ENCODE peak calls at places on chromosome 2, in six cellular contexts. One of them, this sample, is unnamed.

GRCh38 chr2:58812766-58813344 is 571.7 kb upstream of the FANCL start:
- DNase-seq in neuronal stem cell: no peak
- DNase-seq in mesendoderm: no peak
- DNase-seq in H9: no peak
- DNase-seq in H1: no peak
- DNase-seq in mesenchymal stem cell: no peak
- DNase-seq in this sample: no peak

GRCh38 chr2:236691799-236692167 is 122.2 kb downstream of the ACKR3 start:
- DNase-seq in neuronal stem cell: no peak
- DNase-seq in mesendoderm: peak; percentile 78
- DNase-seq in H9: no peak
- DNase-seq in H1: no peak
- DNase-seq in mesenchymal stem cell: peak; percentile 20
- DNase-seq in this sample: no peak

GRCh38 chr2:168194784-168195522 is 52.4 kb downstream of the STK39 start:
- DNase-seq in neuronal stem cell: no peak
- DNase-seq in mesendoderm: no peak
- DNase-seq in H9: no peak
- DNase-seq in H1: no peak
- DNase-seq in mesenchymal stem cell: no peak
- DNase-seq in this sample: peak; percentile 63

GRCh38 chr2:233242231-233242917 is 9.1 kb upstream of the ATG16L1 start:
- DNase-seq in neuronal stem cell: no peak
- DNase-seq in mesendoderm: no peak
- DNase-seq in H9: no peak
- DNase-seq in H1: no peak
- DNase-seq in mesenchymal stem cell: peak; percentile 20
- DNase-seq in this sample: peak; percentile 18

GRCh38 chr2:110732422-110733413 is at the start of gene ACOXL:
- DNase-seq in neuronal stem cell: no peak
- DNase-seq in mesendoderm: peak; percentile 78
- DNase-seq in H9: peak; percentile 91
- DNase-seq in H1: peak; percentile 68
- DNase-seq in mesenchymal stem cell: no peak
- DNase-seq in this sample: no peak

GRCh38 chr2:48738806-48739205 is 16.7 kb downstream of the LHCGR start:
- DNase-seq in neuronal stem cell: no peak
- DNase-seq in mesendoderm: no peak
- DNase-seq in H9: no peak
- DNase-seq in H1: no peak
- DNase-seq in mesenchymal stem cell: no peak
- DNase-seq in this sample: peak; percentile 87

GRCh38 chr2:124836415-124836814 is 811.3 kb downstream of the CNTNAP5 start:
- DNase-seq in neuronal stem cell: no peak
- DNase-seq in mesendoderm: peak; percentile 1
- DNase-seq in H9: no peak
- DNase-seq in H1: no peak
- DNase-seq in mesenchymal stem cell: peak; percentile 81
- DNase-seq in this sample: peak; percentile 77

GRCh38 chr2:9812945-9813311 is 30.3 kb upstream of the TAF1B start:
- DNase-seq in neuronal stem cell: no peak
- DNase-seq in mesendoderm: no peak
- DNase-seq in H9: no peak
- DNase-seq in H1: no peak
- DNase-seq in mesenchymal stem cell: no peak
- DNase-seq in this sample: no peak

GRCh38 chr2:131029812-131030211 is 63.4 kb downstream of the FAM168B start:
- DNase-seq in neuronal stem cell: no peak
- DNase-seq in mesendoderm: no peak
- DNase-seq in H9: no peak
- DNase-seq in H1: no peak
- DNase-seq in mesenchymal stem cell: no peak
- DNase-seq in this sample: no peak

DNA sequence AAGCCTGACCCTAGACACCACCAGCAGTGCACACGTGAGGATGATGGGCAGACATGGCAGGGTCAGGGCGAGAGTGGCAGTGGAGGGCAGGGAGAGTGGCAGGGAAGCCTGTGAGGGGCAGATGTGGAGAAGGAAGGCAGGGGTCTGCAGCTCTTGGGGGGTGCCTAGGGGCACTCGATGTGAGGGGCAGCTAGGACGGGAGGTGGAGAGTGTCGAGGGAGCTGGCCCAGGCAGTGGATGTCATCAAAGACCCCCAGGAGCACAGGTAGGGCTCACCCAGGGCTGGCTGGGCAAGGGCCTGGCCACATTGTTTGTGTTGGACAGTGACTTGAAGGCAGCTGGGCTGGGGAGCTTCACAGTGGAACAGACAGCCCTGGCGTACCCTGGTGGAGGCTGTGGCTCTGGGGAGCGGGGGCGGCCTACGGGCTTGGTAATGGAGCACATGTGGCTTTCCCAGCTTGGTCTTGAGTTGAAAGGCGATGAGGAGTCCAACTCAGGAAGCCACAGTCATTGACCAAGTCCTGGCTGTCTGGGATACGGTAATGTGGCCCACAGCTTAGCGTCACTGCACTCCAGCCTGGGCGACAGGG is 87.1 kb downstream of the RTP5 start:
- DNase-seq in neuronal stem cell: no peak
- DNase-seq in mesendoderm: no peak
- DNase-seq in H9: no peak
- DNase-seq in H1: no peak
- DNase-seq in mesenchymal stem cell: no peak
- DNase-seq in this sample: no peak
- H2BK15ac ChIP-seq in neuronal stem cell: no peak overlapping the region
- H2BK15ac ChIP-seq in mesendoderm: no peak overlapping the region
- H2BK15ac ChIP-seq in H9: no peak overlapping the region
- H2BK15ac ChIP-seq in H1: no peak overlapping the region
- H2BK15ac ChIP-seq in mesenchymal stem cell: no peak overlapping the region
- H2BK15ac ChIP-seq in this sample: no peak overlapping the region

GRCh38 chr2:56361844-56362243 is 178.1 kb downstream of the CCDC85A start:
- DNase-seq in neuronal stem cell: no peak
- DNase-seq in mesendoderm: no peak
- DNase-seq in H9: no peak
- DNase-seq in H1: no peak
- DNase-seq in mesenchymal stem cell: no peak
- DNase-seq in this sample: no peak

GRCh38 chr2:56357655-56358295 is 174.0 kb downstream of the CCDC85A start:
- DNase-seq in neuronal stem cell: no peak
- DNase-seq in mesendoderm: no peak
- DNase-seq in H9: no peak
- DNase-seq in H1: no peak
- DNase-seq in mesenchymal stem cell: no peak
- DNase-seq in this sample: peak; percentile 4
- H2BK15ac ChIP-seq in neuronal stem cell: no peak overlapping the region
- H2BK15ac ChIP-seq in mesendoderm: no peak overlapping the region
- H2BK15ac ChIP-seq in H9: no peak overlapping the region
- H2BK15ac ChIP-seq in H1: no peak overlapping the region
- H2BK15ac ChIP-seq in mesenchymal stem cell: no peak overlapping the region
- H2BK15ac ChIP-seq in this sample: no peak overlapping the region

DNA sequence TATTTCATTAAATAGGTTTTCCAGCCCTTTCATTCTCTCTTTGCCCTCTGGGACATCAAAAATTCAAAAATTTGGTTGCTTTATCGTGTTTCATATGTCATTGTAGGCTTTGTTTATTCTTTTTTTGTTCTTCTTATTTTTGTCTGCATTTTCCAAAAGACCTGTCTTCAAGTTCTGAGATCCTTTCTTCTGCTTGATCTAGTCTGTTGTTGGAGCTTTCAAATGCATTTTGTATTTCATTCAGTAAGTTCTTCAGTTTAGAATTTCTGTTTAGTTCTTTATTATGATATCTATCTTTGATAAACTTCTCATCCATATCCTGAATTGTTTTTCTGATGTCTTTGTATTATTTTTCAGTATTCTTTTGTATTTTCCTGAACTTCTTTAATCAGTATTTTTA is 123.6 kb downstream of the XRCC5 start:
- DNase-seq in neuronal stem cell: no peak
- DNase-seq in mesendoderm: no peak
- DNase-seq in H9: no peak
- DNase-seq in H1: no peak
- DNase-seq in mesenchymal stem cell: no peak
- DNase-seq in this sample: no peak
- H2BK15ac ChIP-seq in neuronal stem cell: no peak overlapping the region
- H2BK15ac ChIP-seq in mesendoderm: no peak overlapping the region
- H2BK15ac ChIP-seq in H9: no peak overlapping the region
- H2BK15ac ChIP-seq in H1: no peak overlapping the region
- H2BK15ac ChIP-seq in mesenchymal stem cell: no peak overlapping the region
- H2BK15ac ChIP-seq in this sample: no peak overlapping the region

GRCh38 chr2:129457277-129457818 is 522.1 kb upstream of the RAB6C start:
- DNase-seq in neuronal stem cell: no peak
- DNase-seq in mesendoderm: no peak
- DNase-seq in H9: no peak
- DNase-seq in H1: no peak
- DNase-seq in mesenchymal stem cell: no peak
- DNase-seq in this sample: no peak

GRCh38 chr2:129458006-129458405 is 521.5 kb upstream of the RAB6C start:
- DNase-seq in neuronal stem cell: no peak
- DNase-seq in mesendoderm: no peak
- DNase-seq in H9: no peak
- DNase-seq in H1: no peak
- DNase-seq in mesenchymal stem cell: no peak
- DNase-seq in this sample: no peak

GRCh38 chr2:129459200-129459876 is 520.1 kb upstream of the RAB6C start:
- DNase-seq in neuronal stem cell: no peak
- DNase-seq in mesendoderm: no peak
- DNase-seq in H9: no peak
- DNase-seq in H1: no peak
- DNase-seq in mesenchymal stem cell: no peak
- DNase-seq in this sample: no peak

GRCh38 chr2:129459881-129460280 is 519.6 kb upstream of the RAB6C start:
- DNase-seq in neuronal stem cell: no peak
- DNase-seq in mesendoderm: no peak
- DNase-seq in H9: no peak
- DNase-seq in H1: no peak
- DNase-seq in mesenchymal stem cell: no peak
- DNase-seq in this sample: no peak

GRCh38 chr2:129458451-129458850 is 521.0 kb upstream of the RAB6C start:
- DNase-seq in neuronal stem cell: no peak
- DNase-seq in mesendoderm: no peak
- DNase-seq in H9: no peak
- DNase-seq in H1: no peak
- DNase-seq in mesenchymal stem cell: no peak
- DNase-seq in this sample: no peak
- H2BK15ac ChIP-seq in neuronal stem cell: no peak overlapping the region
- H2BK15ac ChIP-seq in mesendoderm: no peak overlapping the region
- H2BK15ac ChIP-seq in H9: no peak overlapping the region
- H2BK15ac ChIP-seq in H1: no peak overlapping the region
- H2BK15ac ChIP-seq in mesenchymal stem cell: no peak overlapping the region
- H2BK15ac ChIP-seq in this sample: no peak overlapping the region

This sample was measured in IMR-90.